ENCODE peak calls at places on chromosomes 4 and X, in ten cellular contexts. Z, Q, O, J, F, T, K, D, Y and R are unnamed samples.

GRCh38 chr4:182207806-182208483 is 35.3 kb upstream of the TENM3 start:
- DNase-seq in Z (peak; percentile 94), Q (no peak), O (no peak), J (peak; percentile 63), F (peak; percentile 82), T (no peak), K (peak; percentile 93), D (no peak), Y (peak; percentile 69), R (no peak)

GRCh38 chr4:139144161-139144859 is 32.7 kb downstream of the ELF2 start:
- DNase-seq in Z (peak; percentile 66), Q (peak; percentile 82), O (no peak), J (peak; percentile 25), F (peak; percentile 60), T (no peak), K (peak; percentile 75), D (no peak), Y (peak; percentile 21), R (no peak)

GRCh38 chr4:145217339-145217738 is 37.0 kb upstream of the OTUD4 start:
- DNase-seq in Z (no peak), Q (no peak), O (no peak), J (no peak), F (no peak), T (no peak), K (no peak), D (no peak), Y (no peak), R (no peak)

GRCh38 chr4:125070869-125071268 is 243.9 kb upstream of the FAT4 start:
- DNase-seq in Z (no peak), Q (peak; percentile 23), O (no peak), J (no peak), F (peak; percentile 21), T (no peak), K (no peak), D (no peak), Y (no peak), R (no peak)

GRCh38 chrX:9770319-9770718 is 4.7 kb upstream of the GPR143 start:
- DNase-seq in Z (peak; percentile 8), Q (no peak), O (no peak), J (no peak), F (peak; percentile 46), T (no peak), K (no peak), D (no peak), Y (no peak), R (no peak)

GRCh38 chrX:23901805-23902204 is 5.9 kb downstream of the APOO start:
- DNase-seq in Z (peak; percentile 77), Q (peak; percentile 66), O (no peak), J (peak; percentile 90), F (peak; percentile 91), T (peak; percentile 13), K (peak; percentile 78), D (no peak), Y (peak; percentile 64), R (peak; percentile 60)

GRCh38 chr4:98950925-98951324 is 22.0 kb upstream of the EIF4E start:
- DNase-seq in Z (no peak), Q (no peak), O (no peak), J (no peak), F (peak; percentile 59), T (no peak), K (no peak), D (no peak), Y (peak; percentile 13), R (no peak)

GRCh38 chr4:111209706-111210105 is 586.8 kb upstream of the PITX2 start:
- DNase-seq in Z (no peak), Q (no peak), O (no peak), J (no peak), F (no peak), T (no peak), K (no peak), D (no peak), Y (no peak), R (no peak)

GRCh38 chr4:45442466-45442865 is 681.4 kb downstream of the GABRG1 start:
- DNase-seq in Z (no peak), Q (no peak), O (no peak), J (peak; percentile 34), F (peak; percentile 1), T (no peak), K (peak; percentile 18), D (no peak), Y (no peak), R (no peak)

GRCh38 chrX:132025085-132025484 is 2.0 kb downstream of the STK26 start:
- DNase-seq in Z (no peak), Q (no peak), O (no peak), J (no peak), F (no peak), T (no peak), K (no peak), D (no peak), Y (no peak), R (no peak)

GRCh38 chr4:2930821-2931764 is 32.1 kb downstream of the NOP14 start:
- DNase-seq in Z (no peak), Q (peak; percentile 89), O (no peak), J (no peak), F (no peak), T (no peak), K (no peak), D (peak; percentile 90), Y (no peak), R (no peak)

GRCh38 chr4:56786955-56787354 is 34.5 kb downstream of the SPINK2 start:
- DNase-seq in Z (peak; percentile 96), Q (peak; percentile 41), O (no peak), J (peak; percentile 69), F (peak; percentile 59), T (no peak), K (peak; percentile 79), D (no peak), Y (peak; percentile 76), R (no peak)

GRCh38 chr4:73811841-73812240 is 24.6 kb upstream of the CXCL6 start:
- DNase-seq in Z (no peak), Q (no peak), O (no peak), J (no peak), F (peak; percentile 62), T (no peak), K (no peak), D (no peak), Y (no peak), R (no peak)

GRCh38 chrX:46444011-46444410 is 101.2 kb downstream of the ZNF674 start:
- DNase-seq in Z (peak; percentile 89), Q (no peak), O (no peak), J (peak; percentile 46), F (peak; percentile 73), T (no peak), K (peak; percentile 87), D (no peak), Y (peak; percentile 86), R (no peak)

GRCh38 chrX:20253232-20253543 is 13.5 kb downstream of the RPS6KA3 start:
- DNase-seq in Z (no peak), Q (no peak), O (no peak), J (no peak), F (no peak), T (no peak), K (no peak), D (no peak), Y (no peak), R (no peak)

GRCh38 chr4:98546910-98547544 is 111.4 kb downstream of the TSPAN5 start:
- DNase-seq in Z (peak; percentile 54), Q (no peak), O (no peak), J (no peak), F (peak; percentile 65), T (no peak), K (peak; percentile 65), D (no peak), Y (no peak), R (no peak)

GRCh38 chrX:72621619-72622485 is 49.2 kb upstream of the HDAC8 start:
- DNase-seq in Z (peak; percentile 61), Q (no peak), O (no peak), J (no peak), F (peak; percentile 68), T (no peak), K (peak; percentile 49), D (no peak), Y (peak; percentile 58), R (peak; percentile 8)

GRCh38 chr4:176718881-176719280 is 73.8 kb downstream of the VEGFC start:
- DNase-seq in Z (peak; percentile 44), Q (no peak), O (no peak), J (no peak), F (no peak), T (no peak), K (no peak), D (no peak), Y (no peak), R (no peak)

GRCh38 chr4:24032371-24032989 is 142.6 kb upstream of the PPARGC1A start:
- DNase-seq in Z (peak; percentile 8), Q (no peak), O (no peak), J (peak; percentile 40), F (peak; percentile 23), T (no peak), K (peak; percentile 7), D (no peak), Y (no peak), R (no peak)
- TF ChIP-seq CTCF in Z (no peak), Q (no peak), O (peak; percentile 47), J (peak; percentile 33), F (peak; percentile 4), T (no peak), K (peak; percentile 33), D (no peak), Y (no peak), R (no peak)

GRCh38 chr4:16196482-16197393 is 29.5 kb downstream of the TAPT1 start:
- DNase-seq in Z (peak; percentile 65), Q (no peak), O (no peak), J (peak; percentile 67), F (peak; percentile 82), T (no peak), K (peak; percentile 79), D (no peak), Y (peak; percentile 28), R (no peak)
- TF ChIP-seq CTCF in Z (peak; percentile 48), Q (peak; percentile 43), O (peak; percentile 52), J (peak; percentile 48), F (peak; percentile 50), T (no peak), K (peak; percentile 39), D (no peak), Y (peak; percentile 16), R (no peak)

GRCh38 chrX:48648299-48648698 is 35.3 kb upstream of the WAS start:
- DNase-seq in Z (peak; percentile 45), Q (peak; percentile 31), O (no peak), J (peak; percentile 37), F (peak; percentile 64), T (peak; percentile 9), K (peak; percentile 52), D (no peak), Y (peak; percentile 34), R (peak; percentile 32)
- TF ChIP-seq CTCF in Z (peak; percentile 42), Q (no peak), O (peak; percentile 36), J (peak; percentile 42), F (no peak), T (peak; percentile 51), K (peak; percentile 14), D (no peak), Y (peak; percentile 20), R (no peak)

DNA sequence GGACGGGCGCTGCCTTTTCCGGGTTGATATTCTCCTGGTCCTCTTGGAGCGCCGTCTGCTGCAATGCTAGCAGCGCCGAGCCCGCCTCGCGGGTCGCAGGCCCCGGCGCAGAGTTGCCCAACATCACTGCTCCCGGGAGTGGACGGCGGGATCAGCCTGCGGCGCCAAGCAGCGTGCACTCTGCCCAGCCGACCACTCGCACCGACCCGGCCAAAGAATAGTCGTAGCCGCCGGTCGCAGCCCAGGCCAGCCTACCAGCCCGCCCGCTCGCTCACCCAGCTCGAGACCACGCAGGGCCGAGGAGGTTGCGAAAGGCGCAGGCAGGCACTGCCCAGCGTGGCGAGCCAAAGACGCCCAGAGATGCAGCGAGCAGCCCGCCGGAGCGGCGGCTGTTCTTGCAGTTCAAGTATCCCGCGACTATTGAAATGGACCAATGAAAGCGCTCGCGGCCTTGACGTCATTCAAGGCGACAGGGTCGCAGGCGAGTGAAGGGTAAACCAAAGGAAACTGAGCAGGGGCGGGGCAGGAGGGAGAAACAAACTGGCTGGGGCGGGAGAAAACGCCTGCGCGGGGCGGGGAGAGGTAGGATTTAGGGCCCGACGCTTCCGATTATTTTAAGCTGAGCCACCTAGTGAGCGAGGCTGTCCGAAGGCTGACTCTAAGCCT is at the start of gene CCNA2:
- DNase-seq in Z (peak; percentile 96), Q (peak; percentile 97), O (peak; percentile 89), J (peak; percentile 96), F (peak; percentile 98), T (peak; percentile 93), K (peak; percentile 98), D (peak; percentile 94), Y (peak; percentile 96), R (peak; percentile 96)
- TF ChIP-seq CTCF in Z (no peak), Q (no peak), O (no peak), J (no peak), F (no peak), T (no peak), K (no peak), D (no peak), Y (no peak), R (no peak)